ENCODE peak calls at places on chromosomes 12 and 14, in six cellular contexts. One of them, this sample, is unnamed.

GRCh38 chr12:25051171-25051570 is 102.3 kb upstream of the BCAT1 start:
- DNase-seq in HFF-Myc: no peak
- DNase-seq in SK-N-SH: no peak
- DNase-seq in neural progenitor cell: no peak
- DNase-seq in fibroblast of the aortic adventitia: no peak
- DNase-seq in Caco-2: no peak
- DNase-seq in this sample: no peak

GRCh38 chr14:100389497-100390104 is 66.5 kb downstream of the SLC25A47 start:
- DNase-seq in HFF-Myc: no peak
- DNase-seq in SK-N-SH: no peak
- DNase-seq in neural progenitor cell: no peak
- DNase-seq in fibroblast of the aortic adventitia: no peak
- DNase-seq in Caco-2: no peak
- DNase-seq in this sample: no peak

GRCh38 chr14:90140956-90141316 is 79.1 kb downstream of the KCNK13 start:
- DNase-seq in HFF-Myc: no peak
- DNase-seq in SK-N-SH: no peak
- DNase-seq in neural progenitor cell: no peak
- DNase-seq in fibroblast of the aortic adventitia: peak
- DNase-seq in Caco-2: no peak
- DNase-seq in this sample: peak

GRCh38 chr12:113222730-113223531 is 1.7 kb downstream of the TPCN1 start:
- DNase-seq in HFF-Myc: peak
- DNase-seq in SK-N-SH: no peak
- DNase-seq in neural progenitor cell: no peak
- DNase-seq in fibroblast of the aortic adventitia: peak
- DNase-seq in Caco-2: peak
- DNase-seq in this sample: peak

GRCh38 chr12:92419201-92419600 is 273.6 kb upstream of the BTG1 start:
- DNase-seq in HFF-Myc: no peak
- DNase-seq in SK-N-SH: no peak
- DNase-seq in neural progenitor cell: no peak
- DNase-seq in fibroblast of the aortic adventitia: peak
- DNase-seq in Caco-2: no peak
- DNase-seq in this sample: no peak

GRCh38 chr14:68634346-68634745 is 158.5 kb downstream of the ZFP36L1 start:
- DNase-seq in HFF-Myc: no peak
- DNase-seq in SK-N-SH: no peak
- DNase-seq in neural progenitor cell: no peak
- DNase-seq in fibroblast of the aortic adventitia: no peak
- DNase-seq in Caco-2: no peak
- DNase-seq in this sample: no peak

GRCh38 chr12:39127401-39127800 is 222.0 kb upstream of the CPNE8 start:
- DNase-seq in HFF-Myc: no peak
- DNase-seq in SK-N-SH: no peak
- DNase-seq in neural progenitor cell: no peak
- DNase-seq in fibroblast of the aortic adventitia: peak
- DNase-seq in Caco-2: peak
- DNase-seq in this sample: no peak

GRCh38 chr12:12648284-12648683 is 36.6 kb downstream of the CREBL2 start:
- DNase-seq in HFF-Myc: no peak
- DNase-seq in SK-N-SH: no peak
- DNase-seq in neural progenitor cell: no peak
- DNase-seq in fibroblast of the aortic adventitia: no peak
- DNase-seq in Caco-2: no peak
- DNase-seq in this sample: no peak

GRCh38 chr14:103111297-103111981 is 11.8 kb upstream of the TNFAIP2 start:
- DNase-seq in HFF-Myc: no peak
- DNase-seq in SK-N-SH: no peak
- DNase-seq in neural progenitor cell: no peak
- DNase-seq in fibroblast of the aortic adventitia: no peak
- DNase-seq in Caco-2: no peak
- DNase-seq in this sample: no peak

GRCh38 chr12:94267907-94268575 is 119.7 kb downstream of the PLXNC1 start:
- DNase-seq in HFF-Myc: no peak
- DNase-seq in SK-N-SH: no peak
- DNase-seq in neural progenitor cell: no peak
- DNase-seq in fibroblast of the aortic adventitia: peak
- DNase-seq in Caco-2: no peak
- DNase-seq in this sample: no peak

GRCh38 chr14:95173518-95173917 is 16.2 kb upstream of the DICER1 start:
- DNase-seq in HFF-Myc: no peak
- DNase-seq in SK-N-SH: no peak
- DNase-seq in neural progenitor cell: no peak
- DNase-seq in fibroblast of the aortic adventitia: no peak
- DNase-seq in Caco-2: no peak
- DNase-seq in this sample: no peak

GRCh38 chr12:117333331-117334000 is 28.0 kb downstream of the NOS1 start:
- DNase-seq in HFF-Myc: no peak
- DNase-seq in SK-N-SH: peak
- DNase-seq in neural progenitor cell: no peak
- DNase-seq in fibroblast of the aortic adventitia: no peak
- DNase-seq in Caco-2: no peak
- DNase-seq in this sample: no peak

GRCh38 chr14:73743431-73743931 is 29.3 kb upstream of the PNMA1 start:
- DNase-seq in HFF-Myc: no peak
- DNase-seq in SK-N-SH: no peak
- DNase-seq in neural progenitor cell: no peak
- DNase-seq in fibroblast of the aortic adventitia: no peak
- DNase-seq in Caco-2: no peak
- DNase-seq in this sample: no peak

GRCh38 chr12:12714276-12715001 is 2.7 kb upstream of the CDKN1B start:
- DNase-seq in HFF-Myc: no peak
- DNase-seq in SK-N-SH: no peak
- DNase-seq in neural progenitor cell: peak
- DNase-seq in fibroblast of the aortic adventitia: peak
- DNase-seq in Caco-2: peak
- DNase-seq in this sample: no peak

GRCh38 chr12:130862161-130862560 is 9.7 kb upstream of the RAN start:
- DNase-seq in HFF-Myc: no peak
- DNase-seq in SK-N-SH: no peak
- DNase-seq in neural progenitor cell: no peak
- DNase-seq in fibroblast of the aortic adventitia: no peak
- DNase-seq in Caco-2: no peak
- DNase-seq in this sample: no peak

GRCh38 chr14:61280526-61281185 is 482 bp downstream of the TMEM30B start:
- DNase-seq in HFF-Myc: no peak
- DNase-seq in SK-N-SH: peak
- DNase-seq in neural progenitor cell: peak
- DNase-seq in fibroblast of the aortic adventitia: peak
- DNase-seq in Caco-2: peak
- DNase-seq in this sample: peak

GRCh38 chr12:78261901-78262300 is 431.2 kb downstream of the NAV3 start:
- DNase-seq in HFF-Myc: no peak
- DNase-seq in SK-N-SH: no peak
- DNase-seq in neural progenitor cell: no peak
- DNase-seq in fibroblast of the aortic adventitia: no peak
- DNase-seq in Caco-2: no peak
- DNase-seq in this sample: no peak

GRCh38 chr12:92403210-92404175 is 257.8 kb upstream of the BTG1 start:
- DNase-seq in HFF-Myc: no peak
- DNase-seq in SK-N-SH: no peak
- DNase-seq in neural progenitor cell: no peak
- DNase-seq in fibroblast of the aortic adventitia: no peak
- DNase-seq in Caco-2: no peak
- DNase-seq in this sample: no peak

GRCh38 chr14:71206766-71207371 is 299.6 kb downstream of the PCNX1 start:
- DNase-seq in HFF-Myc: peak
- DNase-seq in SK-N-SH: peak
- DNase-seq in neural progenitor cell: no peak
- DNase-seq in fibroblast of the aortic adventitia: peak
- DNase-seq in Caco-2: no peak
- DNase-seq in this sample: peak

GRCh38 chr12:48810817-48811453 is 7.4 kb upstream of the CACNB3 start:
- DNase-seq in HFF-Myc: peak
- DNase-seq in SK-N-SH: no peak
- DNase-seq in neural progenitor cell: no peak
- DNase-seq in fibroblast of the aortic adventitia: peak
- DNase-seq in Caco-2: no peak
- DNase-seq in this sample: peak

GRCh38 chr14:63438065-63438757 is 105.0 kb downstream of the PPP2R5E start:
- DNase-seq in HFF-Myc: peak
- DNase-seq in SK-N-SH: peak
- DNase-seq in neural progenitor cell: no peak
- DNase-seq in fibroblast of the aortic adventitia: peak
- DNase-seq in Caco-2: peak
- DNase-seq in this sample: peak

GRCh38 chr12:124967016-124967739 is 21.8 kb downstream of the DHX37 start:
- DNase-seq in HFF-Myc: no peak
- DNase-seq in SK-N-SH: no peak
- DNase-seq in neural progenitor cell: no peak
- DNase-seq in fibroblast of the aortic adventitia: no peak
- DNase-seq in Caco-2: no peak
- DNase-seq in this sample: no peak

GRCh38 chr12:102880783-102881182 is 36.3 kb downstream of the PAH start:
- DNase-seq in HFF-Myc: no peak
- DNase-seq in SK-N-SH: no peak
- DNase-seq in neural progenitor cell: no peak
- DNase-seq in fibroblast of the aortic adventitia: no peak
- DNase-seq in Caco-2: no peak
- DNase-seq in this sample: no peak

GRCh38 chr12:102876883-102877282 is 40.2 kb downstream of the PAH start:
- DNase-seq in HFF-Myc: no peak
- DNase-seq in SK-N-SH: no peak
- DNase-seq in neural progenitor cell: no peak
- DNase-seq in fibroblast of the aortic adventitia: no peak
- DNase-seq in Caco-2: peak
- DNase-seq in this sample: no peak

GRCh38 chr12:102883204-102883799 is 33.7 kb downstream of the PAH start:
- DNase-seq in HFF-Myc: no peak
- DNase-seq in SK-N-SH: peak
- DNase-seq in neural progenitor cell: peak
- DNase-seq in fibroblast of the aortic adventitia: peak
- DNase-seq in Caco-2: peak
- DNase-seq in this sample: peak

GRCh38 chr12:102874819-102875218 is 42.2 kb downstream of the PAH start:
- DNase-seq in HFF-Myc: no peak
- DNase-seq in SK-N-SH: no peak
- DNase-seq in neural progenitor cell: no peak
- DNase-seq in fibroblast of the aortic adventitia: no peak
- DNase-seq in Caco-2: no peak
- DNase-seq in this sample: no peak

DNA sequence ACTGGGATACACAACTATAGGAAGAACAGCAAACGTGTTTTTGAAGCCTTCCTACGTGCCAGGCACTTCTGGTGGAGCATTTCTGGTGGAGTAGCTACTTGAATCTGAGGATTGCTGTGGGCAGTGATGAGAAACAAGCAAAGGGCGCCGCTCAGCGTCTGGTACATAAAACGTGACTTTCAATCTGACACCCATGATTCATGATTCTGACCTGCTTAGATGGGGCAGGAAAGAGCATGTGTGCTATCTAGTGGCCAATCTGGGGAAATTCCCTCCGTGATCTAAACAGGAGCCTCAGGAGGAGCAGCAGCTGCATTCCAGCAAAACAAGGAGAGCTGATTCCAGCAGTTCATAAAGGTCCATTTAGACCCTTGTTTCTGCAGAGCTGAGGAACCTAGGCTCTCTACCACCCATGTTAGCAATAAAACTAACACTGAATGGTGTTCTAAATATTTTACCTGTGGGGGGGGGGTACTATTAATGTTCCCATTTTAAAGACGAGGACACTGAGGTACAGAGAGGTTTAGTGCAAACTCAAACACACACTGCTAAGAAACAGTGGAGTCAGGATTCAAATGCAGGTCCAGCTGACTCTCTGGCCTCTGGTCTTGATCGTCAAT is 37.8 kb downstream of the PAH start:
- DNase-seq in HFF-Myc: peak
- DNase-seq in SK-N-SH: peak
- DNase-seq in neural progenitor cell: peak
- DNase-seq in fibroblast of the aortic adventitia: peak
- DNase-seq in Caco-2: peak
- DNase-seq in this sample: peak
- TF ChIP-seq CTCF in HFF-Myc: peak
- TF ChIP-seq CTCF in SK-N-SH: peak
- TF ChIP-seq CTCF in neural progenitor cell: peak
- TF ChIP-seq CTCF in fibroblast of the aortic adventitia: no peak
- TF ChIP-seq CTCF in Caco-2: peak
- TF ChIP-seq CTCF in this sample: peak

DNA sequence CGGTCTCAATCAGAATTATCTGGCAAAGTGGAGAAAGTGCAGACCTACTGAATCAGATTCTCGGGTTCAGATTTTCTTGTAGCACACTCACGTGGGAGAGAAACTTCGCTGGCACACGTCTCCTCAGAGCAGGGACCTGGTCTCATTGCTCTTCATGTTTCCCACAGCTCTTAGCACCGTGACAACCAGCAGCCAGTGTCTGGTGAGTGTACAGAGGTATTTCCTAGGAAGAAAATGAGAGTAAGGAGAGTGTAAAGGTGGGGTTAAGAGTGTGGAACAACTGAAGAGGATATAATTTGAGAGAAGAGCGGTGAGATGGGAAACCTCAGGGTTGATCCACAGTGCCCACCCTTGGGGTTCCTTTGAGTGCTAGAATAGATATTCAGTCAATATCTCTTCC is 89.2 kb downstream of the ARF6 start:
- DNase-seq in HFF-Myc: no peak
- DNase-seq in SK-N-SH: no peak
- DNase-seq in neural progenitor cell: no peak
- DNase-seq in fibroblast of the aortic adventitia: no peak
- DNase-seq in Caco-2: no peak
- DNase-seq in this sample: peak
- H3K4me3 ChIP-seq in HFF-Myc: no peak
- H3K4me3 ChIP-seq in SK-N-SH: no peak
- H3K4me3 ChIP-seq in neural progenitor cell: no peak
- H3K4me3 ChIP-seq in fibroblast of the aortic adventitia: peak
- H3K4me3 ChIP-seq in Caco-2: no peak
- H3K4me3 ChIP-seq in this sample: no peak

GRCh38 chr12:89825591-89826449 is 117.2 kb upstream of the ATP2B1 start:
- DNase-seq in HFF-Myc: peak
- DNase-seq in SK-N-SH: peak
- DNase-seq in neural progenitor cell: no peak
- DNase-seq in fibroblast of the aortic adventitia: peak
- DNase-seq in Caco-2: no peak
- DNase-seq in this sample: peak
- TF ChIP-seq CTCF in HFF-Myc: no peak
- TF ChIP-seq CTCF in SK-N-SH: no peak
- TF ChIP-seq CTCF in neural progenitor cell: no peak
- TF ChIP-seq CTCF in fibroblast of the aortic adventitia: no peak
- TF ChIP-seq CTCF in Caco-2: no peak
- TF ChIP-seq CTCF in this sample: no peak

GRCh38 chr12:992647-993046 is 1.6 kb downstream of the ERC1 start:
- DNase-seq in HFF-Myc: no peak
- DNase-seq in SK-N-SH: no peak
- DNase-seq in neural progenitor cell: no peak
- DNase-seq in fibroblast of the aortic adventitia: peak
- DNase-seq in Caco-2: no peak
- DNase-seq in this sample: no peak
- H3K4me3 ChIP-seq in HFF-Myc: no peak
- H3K4me3 ChIP-seq in SK-N-SH: peak
- H3K4me3 ChIP-seq in neural progenitor cell: peak
- H3K4me3 ChIP-seq in fibroblast of the aortic adventitia: peak
- H3K4me3 ChIP-seq in Caco-2: peak
- H3K4me3 ChIP-seq in this sample: peak

This sample was measured in foreskin fibroblast.